ENCODE peak calls at places on chromosomes 6 and 20, in eight cellular contexts. V is NCI-H1105 treated with DMSO at 0.1 percent for 48 hours; T is hypothalamus; Z is activated T-helper 1 cell treated with Interleukin-2 at 50 U/mL for 16 hours; S is CD8-positive, alpha-beta T cell; N is mucosa of gallbladder; D is effector memory CD8-positive, alpha-beta T cell; Q is NCI-H1092. Y is an unnamed sample.
A peak's percentile ranks its signal among the peaks of the same experiment; 100 is the strongest.

GRCh38 chr6:159830481-159831372 is 30.7 kb downstream of the PNLDC1 start:
- DNase-seq in S (no peak), Z (no peak), D (no peak), T (no peak), V (no peak), Q (no peak), N (no peak), Y (no peak)

GRCh38 chr20:53751394-53752368 is 158.0 kb upstream of the ZNF217 start:
- DNase-seq in Q (no peak), V (no peak), Z (peak; percentile 5), T (no peak), D (no peak), S (peak; percentile 6), N (no peak), Y (peak; percentile 55)

GRCh38 chr6:11586574-11586973 is 49.0 kb downstream of the TMEM170B start:
- DNase-seq in T (no peak), N (no peak), D (no peak), Z (no peak), V (no peak), S (no peak), Q (no peak), Y (peak; percentile 53)

GRCh38 chr6:14921170-14921569 is 324.7 kb upstream of the JARID2 start:
- DNase-seq in Z (no peak), D (no peak), S (no peak), T (no peak), Q (no peak), N (peak; percentile 41), V (no peak), Y (no peak)

GRCh38 chr20:542777-543368 is 717 bp downstream of the CSNK2A1 start:
- DNase-seq in T (no peak), S (peak; percentile 4), N (no peak), D (peak; percentile 7), V (peak; percentile 13), Q (peak; percentile 22), Z (no peak), Y (no peak)

GRCh38 chr20:11993886-11994466 is 76.3 kb downstream of the BTBD3 start:
- DNase-seq in Z (no peak), Q (no peak), V (no peak), N (no peak), D (no peak), S (no peak), T (no peak), Y (no peak)

GRCh38 chr20:61743606-61744005 is 322.1 kb downstream of the TAF4 start:
- DNase-seq in N (no peak), T (no peak), S (no peak), V (no peak), D (no peak), Z (no peak), Q (no peak), Y (no peak)

GRCh38 chr6:168128006-168128630 is 49.1 kb upstream of the FRMD1 start:
- DNase-seq in Z (no peak), N (no peak), S (no peak), D (no peak), V (no peak), Q (no peak), T (no peak), Y (no peak)

GRCh38 chr6:42316390-42316970 is 98.8 kb upstream of the MRPS10 start:
- DNase-seq in Z (no peak), Q (no peak), D (no peak), N (peak; percentile 42), T (no peak), S (no peak), V (no peak), Y (peak; percentile 81)

GRCh38 chr6:76230711-76231110 is 158.2 kb upstream of the IMPG1 start:
- DNase-seq in Q (no peak), T (no peak), V (no peak), N (no peak), S (no peak), D (no peak), Z (no peak), Y (no peak)